ENCODE peak calls at places on chromosomes 2 and 18, in five cellular contexts. Z, Y, C, O and D are unnamed samples.

GRCh38 chr18:80184243-80184772 is 63.0 kb downstream of the PARD6G start:
- DNase-seq in Z (no peak), Y (no peak), C (no peak), O (no peak), D (no peak)

GRCh38 chr2:218518876-218519275 is 49.3 kb downstream of the USP37 start:
- DNase-seq in Z (no peak), Y (no peak), C (no peak), O (no peak), D (no peak)

GRCh38 chr2:437772-438393 is 150.0 kb upstream of the ALKAL2 start:
- DNase-seq in Z (no peak), Y (no peak), C (peak), O (no peak), D (no peak)

GRCh38 chr2:200288670-200289429 is 17.6 kb upstream of the SPATS2L start:
- DNase-seq in Z (no peak), Y (no peak), C (no peak), O (no peak), D (no peak)

GRCh38 chr2:197930570-197931278 is 126.3 kb downstream of the PLCL1 start:
- DNase-seq in Z (no peak), Y (no peak), C (no peak), O (no peak), D (no peak)

GRCh38 chr2:112257575-112257974 is 2.7 kb upstream of the ZC3H8 start:
- DNase-seq in Z (no peak), Y (no peak), C (no peak), O (no peak), D (no peak)

GRCh38 chr18:32333781-32334180 is 136.9 kb downstream of the GAREM1 start:
- DNase-seq in Z (no peak), Y (no peak), C (no peak), O (no peak), D (no peak)

GRCh38 chr2:29706171-29706690 is 215.2 kb downstream of the ALK start:
- DNase-seq in Z (no peak), Y (no peak), C (no peak), O (no peak), D (no peak)

GRCh38 chr2:218166791-218167190 is at the start of gene CXCR1:
- DNase-seq in Z (no peak), Y (no peak), C (no peak), O (no peak), D (no peak)

GRCh38 chr2:219429958-219430586 is 4.6 kb upstream of the SPEG start:
- DNase-seq in Z (no peak), Y (no peak), C (no peak), O (no peak), D (no peak)

GRCh38 chr18:47585136-47585535 is 333.7 kb upstream of the SKOR2 start:
- DNase-seq in Z (no peak), Y (no peak), C (no peak), O (no peak), D (no peak)

GRCh38 chr18:43279015-43279758 is 1.9 kb upstream of the SYT4 start:
- DNase-seq in Z (no peak), Y (no peak), C (no peak), O (peak), D (no peak)

GRCh38 chr18:57959278-57959677 is 84.7 kb upstream of the NEDD4L start:
- DNase-seq in Z (peak), Y (no peak), C (no peak), O (peak), D (peak)

GRCh38 chr2:30721668-30722647 is 85.3 kb downstream of the CAPN13 start:
- DNase-seq in Z (no peak), Y (no peak), C (peak), O (no peak), D (no peak)

GRCh38 chr2:239463541-239464165 is 62.8 kb upstream of the HDAC4 start:
- DNase-seq in Z (no peak), Y (no peak), C (no peak), O (no peak), D (no peak)

GRCh38 chr2:173149491-173149890 is 73.8 kb downstream of the MAP3K20 start:
- DNase-seq in Z (no peak), Y (no peak), C (no peak), O (no peak), D (no peak)

GRCh38 chr2:99609851-99610381 is 120.1 kb upstream of the REV1 start:
- DNase-seq in Z (no peak), Y (no peak), C (no peak), O (no peak), D (no peak)

GRCh38 chr2:37192551-37192950 is 3.7 kb upstream of the CEBPZOS start:
- DNase-seq in Z (no peak), Y (no peak), C (no peak), O (no peak), D (no peak)

GRCh38 chr2:187566266-187566665 is 12.0 kb upstream of the TFPI start:
- DNase-seq in Z (no peak), Y (no peak), C (no peak), O (no peak), D (no peak)

GRCh38 chr2:195003926-195004325 is 653.1 kb upstream of the SLC39A10 start:
- DNase-seq in Z (no peak), Y (no peak), C (no peak), O (no peak), D (no peak)

GRCh38 chr2:175074478-175074877 is 69.3 kb upstream of the CHN1 start:
- DNase-seq in Z (no peak), Y (no peak), C (no peak), O (no peak), D (no peak)

GRCh38 chr2:62305421-62306176 is 109.7 kb downstream of the B3GNT2 start:
- DNase-seq in Z (no peak), Y (no peak), C (no peak), O (peak), D (peak)

GRCh38 chr18:31791817-31792579 is 31.3 kb upstream of the SLC25A52 start:
- DNase-seq in Z (no peak), Y (no peak), C (no peak), O (no peak), D (no peak)

GRCh38 chr2:241676665-241677064 is 9.9 kb downstream of the DTYMK start:
- DNase-seq in Z (no peak), Y (no peak), C (no peak), O (no peak), D (no peak)

GRCh38 chr2:50729306-50730105 is 302.4 kb downstream of the NRXN1 start:
- DNase-seq in Z (no peak), Y (no peak), C (no peak), O (no peak), D (no peak)

GRCh38 chr2:66538291-66538690 is 103.4 kb downstream of the MEIS1 start:
- DNase-seq in Z (no peak), Y (no peak), C (no peak), O (no peak), D (no peak)

GRCh38 chr18:7585272-7585670 is 18.2 kb downstream of the PTPRM start:
- DNase-seq in Z (no peak), Y (no peak), C (no peak), O (no peak), D (no peak)

GRCh38 chr2:84879595-84880394 is 1.1 kb downstream of the TRABD2A start:
- DNase-seq in Z (no peak), Y (no peak), C (peak), O (no peak), D (no peak)

GRCh38 chr2:197174539-197175094 is 136.0 kb downstream of the ANKRD44 start:
- DNase-seq in Z (no peak), Y (no peak), C (no peak), O (no peak), D (no peak)

GRCh38 chr18:54316071-54316820 is 41.4 kb downstream of the STARD6 start:
- DNase-seq in Z (no peak), Y (no peak), C (no peak), O (no peak), D (no peak)

GRCh38 chr2:207160115-207160514 is 5.6 kb downstream of the KLF7 start:
- DNase-seq in Z (no peak), Y (no peak), C (no peak), O (no peak), D (peak)

GRCh38 chr18:7872569-7872968 is 305.5 kb downstream of the PTPRM start:
- DNase-seq in Z (peak), Y (no peak), C (no peak), O (peak), D (peak)

GRCh38 chr2:30777662-30778505 is 29.4 kb downstream of the CAPN13 start:
- DNase-seq in Z (no peak), Y (no peak), C (peak), O (no peak), D (no peak)

GRCh38 chr18:44729631-44730101 is 49.0 kb downstream of the SETBP1 start:
- DNase-seq in Z (no peak), Y (peak), C (no peak), O (no peak), D (no peak)

GRCh38 chr2:11899264-11899818 is 152.9 kb downstream of the LPIN1 start:
- DNase-seq in Z (no peak), Y (no peak), C (no peak), O (no peak), D (no peak)

GRCh38 chr2:218658671-218659257 is 659 bp downstream of the ZNF142 start:
- DNase-seq in Z (peak), Y (peak), C (peak), O (peak), D (peak)

GRCh38 chr2:200322607-200323006 is 16.1 kb downstream of the SPATS2L start:
- DNase-seq in Z (no peak), Y (no peak), C (no peak), O (no peak), D (no peak)

GRCh38 chr18:63550068-63550467 is 7.9 kb downstream of the SERPINB12 start:
- DNase-seq in Z (no peak), Y (no peak), C (no peak), O (no peak), D (no peak)

GRCh38 chr2:162174778-162175177 is 22.7 kb upstream of the GCG start:
- DNase-seq in Z (no peak), Y (no peak), C (no peak), O (no peak), D (no peak)

GRCh38 chr2:162182395-162182794 is 30.3 kb upstream of the GCG start:
- DNase-seq in Z (no peak), Y (no peak), C (no peak), O (no peak), D (no peak)

GRCh38 chr2:162172802-162173201 is 20.8 kb upstream of the GCG start:
- DNase-seq in Z (no peak), Y (no peak), C (no peak), O (no peak), D (no peak)

GRCh38 chr2:162175720-162176119 is 23.7 kb upstream of the GCG start:
- DNase-seq in Z (no peak), Y (no peak), C (no peak), O (no peak), D (no peak)

DNA sequence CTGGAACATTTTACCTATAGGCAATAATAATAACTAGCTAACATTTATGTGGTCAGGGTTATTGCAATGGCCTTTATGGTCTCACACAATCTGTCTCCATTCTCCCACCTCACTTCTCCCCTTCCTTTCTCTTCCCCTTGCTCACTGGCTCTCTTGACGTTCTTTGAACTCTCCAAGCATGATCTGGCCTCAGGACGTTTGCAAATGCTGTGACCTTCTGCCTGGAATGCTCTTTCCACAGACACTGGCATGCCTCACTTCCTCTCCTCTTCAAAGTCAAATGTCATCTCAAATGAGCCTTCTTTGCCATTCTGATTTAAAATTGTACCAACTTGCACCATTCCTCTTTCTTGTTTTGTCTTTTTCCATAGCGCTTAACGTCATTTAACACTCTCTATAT is 25.3 kb upstream of the GCG start:
- DNase-seq in Z (no peak), Y (no peak), C (no peak), O (no peak), D (no peak)
- H3K9ac ChIP-seq in Z (no peak), Y (no peak), C (no peak), O (no peak), D (no peak)

GRCh38 chr2:101509498-101510274 is 34.8 kb upstream of the RFX8 start:
- DNase-seq in Z (no peak), Y (no peak), C (no peak), O (no peak), D (no peak)
- TF ChIP-seq MAX in Z (no peak), Y (no peak), C (no peak), O (no peak), D (no peak)

DNA sequence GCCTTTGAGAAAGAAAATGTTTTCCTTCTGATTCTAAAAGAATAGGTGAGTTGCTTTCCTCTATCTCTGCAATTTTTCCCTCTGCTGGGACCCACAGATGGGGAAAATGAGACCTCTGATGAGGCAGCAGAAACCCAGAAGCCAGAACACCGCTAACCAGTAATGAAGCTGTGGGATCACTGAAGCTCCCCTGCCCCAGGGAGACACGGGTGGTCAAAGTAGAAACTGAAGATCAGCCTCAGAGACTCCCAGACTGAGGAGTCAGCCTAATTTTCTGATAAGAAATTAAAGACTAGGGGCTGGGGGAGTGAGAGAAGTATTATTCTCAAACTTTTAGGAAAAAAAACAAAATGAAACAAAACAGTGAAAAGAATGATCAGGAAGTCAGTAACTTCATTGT is 30.1 kb downstream of the CD8B start:
- DNase-seq in Z (no peak), Y (no peak), C (no peak), O (no peak), D (no peak)
- H2AFZ ChIP-seq in Z (peak), Y (no peak), C (no peak), O (no peak), D (no peak)

DNA sequence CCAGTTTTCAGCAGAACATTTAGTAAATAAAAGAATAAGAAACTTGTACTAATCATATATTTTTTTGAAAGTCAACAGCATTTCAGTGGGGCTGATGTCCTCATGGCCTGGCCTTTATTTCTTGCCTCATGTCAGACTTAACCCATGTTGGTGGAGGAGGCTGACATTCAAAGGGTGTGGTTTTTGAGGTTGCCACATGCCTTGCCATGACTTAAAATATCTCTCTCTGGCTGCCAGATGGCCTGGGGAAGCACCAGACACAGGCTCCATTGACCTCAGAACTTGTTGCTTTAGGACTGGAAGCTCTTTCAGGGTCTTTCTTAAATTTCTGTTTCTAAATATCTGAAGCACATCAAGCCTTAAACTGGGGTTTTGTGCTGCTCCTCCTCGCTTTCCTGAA is 32.5 kb upstream of the CD28 start:
- DNase-seq in Z (no peak), Y (no peak), C (no peak), O (no peak), D (no peak)
- H3K9ac ChIP-seq in Z (no peak), Y (no peak), C (no peak), O (no peak), D (no peak)

GRCh38 chr2:221001377-221001776 is 570.7 kb downstream of the EPHA4 start:
- DNase-seq in Z (no peak), Y (no peak), C (no peak), O (no peak), D (no peak)
- TF ChIP-seq MAX in Z (no peak), Y (no peak), C (no peak), O (no peak), D (no peak)

GRCh38 chr2:75003773-75004172 is 45.3 kb downstream of the POLE4 start:
- DNase-seq in Z (no peak), Y (no peak), C (no peak), O (no peak), D (no peak)

GRCh38 chr2:75006041-75006440 is 47.6 kb downstream of the POLE4 start:
- DNase-seq in Z (no peak), Y (no peak), C (no peak), O (no peak), D (no peak)

GRCh38 chr2:75003276-75003675 is 44.8 kb downstream of the POLE4 start:
- DNase-seq in Z (no peak), Y (no peak), C (no peak), O (no peak), D (no peak)

GRCh38 chr2:74999464-74999863 is 41.0 kb downstream of the POLE4 start:
- DNase-seq in Z (no peak), Y (no peak), C (no peak), O (no peak), D (no peak)

DNA sequence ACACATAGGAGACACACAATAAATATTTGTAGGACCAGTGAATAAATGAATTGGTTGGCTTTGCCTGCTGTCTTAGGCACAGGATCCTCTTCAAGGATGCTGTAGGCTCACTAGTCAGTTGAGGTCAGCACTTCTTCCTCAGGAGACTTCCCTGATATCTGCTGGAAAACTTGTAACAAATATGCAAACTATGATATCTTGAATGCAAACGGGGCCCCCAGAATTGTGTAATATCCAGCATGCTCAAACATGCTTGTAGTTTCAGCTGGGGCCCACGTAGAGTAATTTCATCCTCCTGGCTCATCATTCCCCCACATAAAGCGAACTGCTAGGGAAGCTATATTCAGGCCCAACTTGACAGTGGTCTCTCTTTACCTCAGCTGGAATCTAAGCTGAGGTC is 43.6 kb downstream of the POLE4 start:
- DNase-seq in Z (no peak), Y (no peak), C (no peak), O (no peak), D (no peak)
- H2AFZ ChIP-seq in Z (no peak), Y (no peak), C (no peak), O (no peak), D (no peak)

GRCh38 chr18:10015941-10016819 is 102.4 kb downstream of the VAPA start:
- DNase-seq in Z (no peak), Y (no peak), C (no peak), O (peak), D (peak)
- H3K9ac ChIP-seq in Z (no peak), Y (no peak), C (no peak), O (peak), D (no peak)